ENCODE peak calls at places on chromosomes 11 and 22, in seven cellular contexts. T, U, I, E, Y, G and N are unnamed samples.

GRCh38 chr11:39668640-39669039 is 1790.8 kb downstream of the LRRC4C start:
- DNase-seq in T (no peak), U (no peak), I (no peak), E (no peak), Y (no peak), G (no peak), N (no peak)

GRCh38 chr11:108958446-108959123 is 293.7 kb downstream of the DDX10 start:
- DNase-seq in T (peak), U (peak), I (peak), E (peak), Y (no peak), G (peak), N (peak)

GRCh38 chr11:10594407-10594806 is 25.9 kb upstream of the LYVE1 start:
- DNase-seq in T (no peak), U (no peak), I (no peak), E (no peak), Y (no peak), G (peak), N (no peak)

GRCh38 chr11:67645521-67646457 is 4.7 kb downstream of the ACY3 start:
- DNase-seq in T (peak), U (no peak), I (no peak), E (no peak), Y (peak), G (no peak), N (no peak)

GRCh38 chr11:68889948-68890446 is 13.6 kb downstream of the MRPL21 start:
- DNase-seq in T (no peak), U (peak), I (no peak), E (peak), Y (peak), G (peak), N (peak)

GRCh38 chr11:115477410-115477809 is 26.8 kb downstream of the CADM1 start:
- DNase-seq in T (no peak), U (no peak), I (no peak), E (no peak), Y (no peak), G (no peak), N (no peak)

GRCh38 chr22:42114721-42115120 is 15.9 kb downstream of the CYP2D6 start:
- DNase-seq in T (peak), U (peak), I (no peak), E (peak), Y (peak), G (no peak), N (peak)

GRCh38 chr11:84437129-84438123 is 1151.3 kb upstream of the CCDC90B start:
- DNase-seq in T (peak), U (peak), I (peak), E (no peak), Y (peak), G (peak), N (no peak)

GRCh38 chr11:13008625-13009475 is at the start of gene RASSF10:
- DNase-seq in T (no peak), U (peak), I (peak), E (no peak), Y (peak), G (peak), N (no peak)

GRCh38 chr11:2799881-2800654 is 85.5 kb downstream of the CDKN1C start:
- DNase-seq in T (no peak), U (no peak), I (no peak), E (no peak), Y (no peak), G (no peak), N (no peak)

GRCh38 chr11:102047305-102047924 is at the start of gene CFAP300:
- DNase-seq in T (peak), U (peak), I (peak), E (peak), Y (peak), G (peak), N (peak)

GRCh38 chr11:44633641-44634040 is 68.2 kb downstream of the CD82 start:
- DNase-seq in T (no peak), U (no peak), I (no peak), E (no peak), Y (no peak), G (no peak), N (no peak)

GRCh38 chr11:44634401-44635281 is 69.2 kb downstream of the CD82 start:
- DNase-seq in T (no peak), U (peak), I (no peak), E (peak), Y (peak), G (peak), N (peak)

GRCh38 chr11:44631831-44632230 is 66.4 kb downstream of the CD82 start:
- DNase-seq in T (no peak), U (no peak), I (peak), E (no peak), Y (no peak), G (no peak), N (no peak)

GRCh38 chr11:44630511-44631210 is 65.2 kb downstream of the CD82 start:
- DNase-seq in T (no peak), U (no peak), I (peak), E (no peak), Y (no peak), G (no peak), N (no peak)

DNA sequence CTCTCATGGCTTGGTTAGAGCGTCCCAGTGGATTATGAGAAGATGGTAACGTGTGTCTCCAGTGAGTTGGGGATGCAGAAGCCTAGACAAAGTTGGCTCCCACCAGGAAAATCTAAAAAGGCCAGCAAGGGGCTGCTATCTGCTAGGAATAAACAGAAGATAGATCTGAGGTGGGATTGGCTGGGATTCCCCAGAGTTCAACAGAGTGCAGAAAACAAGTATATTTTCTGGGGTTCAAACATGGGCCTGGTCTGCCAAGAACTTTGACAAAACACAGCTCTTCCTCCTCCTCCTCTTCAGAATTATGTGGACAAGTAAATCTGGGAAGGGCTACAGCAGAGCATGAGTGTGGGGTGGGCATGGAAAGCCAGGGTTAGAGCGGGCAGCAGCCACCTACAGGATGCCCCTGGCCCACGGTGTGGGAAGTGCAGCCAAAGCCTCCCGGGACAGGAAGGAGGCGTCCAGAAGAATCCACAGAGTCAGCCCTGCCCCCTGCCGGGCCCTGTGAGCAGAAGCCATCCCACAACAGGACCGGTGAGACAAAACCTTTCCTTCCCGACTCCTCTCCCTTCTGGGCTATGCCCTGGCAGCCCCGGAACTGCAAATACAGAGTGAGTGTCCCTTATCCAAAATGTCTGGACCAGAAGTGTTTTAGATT is 67.1 kb downstream of the CD82 start:
- DNase-seq in T (peak), U (no peak), I (no peak), E (no peak), Y (peak), G (peak), N (peak)
- TF ChIP-seq CTCF in T (peak), U (peak), I (peak), E (peak), Y (peak), G (peak), N (peak)

GRCh38 chr11:117097567-117098268 is 510 bp downstream of the SIK3 start:
- DNase-seq in T (peak), U (peak), I (peak), E (no peak), Y (peak), G (peak), N (no peak)

GRCh38 chr11:117096140-117096972 is 1.9 kb downstream of the SIK3 start:
- DNase-seq in T (peak), U (peak), I (peak), E (peak), Y (peak), G (no peak), N (no peak)

GRCh38 chr11:117096973-117097566 is 1.2 kb downstream of the SIK3 start:
- DNase-seq in T (no peak), U (peak), I (no peak), E (no peak), Y (no peak), G (no peak), N (no peak)

GRCh38 chr11:117099681-117100080 is 1.5 kb upstream of the SIK3 start:
- DNase-seq in T (no peak), U (no peak), I (no peak), E (no peak), Y (no peak), G (no peak), N (no peak)

GRCh38 chr11:117098269-117099231 is at the start of gene SIK3:
- DNase-seq in T (peak), U (peak), I (peak), E (peak), Y (peak), G (peak), N (peak)
- TF ChIP-seq CTCF in T (peak), U (peak), I (peak), E (peak), Y (peak), G (peak), N (peak)

GRCh38 chr11:32333335-32333991 is 101.9 kb downstream of the WT1 start:
- DNase-seq in T (no peak), U (peak), I (peak), E (peak), Y (no peak), G (peak), N (peak)

GRCh38 chr11:32331792-32332191 is 103.5 kb downstream of the WT1 start:
- DNase-seq in T (no peak), U (no peak), I (peak), E (no peak), Y (no peak), G (no peak), N (no peak)

GRCh38 chr11:32332990-32333334 is 102.4 kb downstream of the WT1 start:
- DNase-seq in T (no peak), U (no peak), I (no peak), E (no peak), Y (no peak), G (no peak), N (no peak)

GRCh38 chr11:32331098-32331497 is 104.2 kb downstream of the WT1 start:
- DNase-seq in T (no peak), U (no peak), I (no peak), E (no peak), Y (no peak), G (no peak), N (no peak)

DNA sequence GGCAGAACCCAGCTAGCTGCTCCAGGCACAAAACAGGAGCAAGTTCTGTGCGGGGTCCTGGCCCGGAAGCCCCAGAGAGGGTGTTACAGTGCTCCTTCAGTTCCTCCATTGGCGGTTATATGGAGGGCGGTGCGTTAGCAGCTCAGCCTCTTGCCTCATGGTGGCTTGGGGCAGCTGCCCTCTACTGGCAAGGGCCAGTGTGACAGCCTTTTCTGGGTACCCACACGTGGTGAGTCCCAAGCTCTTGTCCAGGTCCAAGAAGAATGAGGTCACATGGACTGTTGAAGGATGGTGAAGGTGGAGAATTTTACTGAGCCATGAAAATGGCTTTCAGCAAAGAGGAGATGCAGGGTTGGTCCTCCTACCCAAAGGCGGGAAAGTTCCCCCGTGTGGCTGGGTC is 100.5 kb downstream of the WT1 start:
- DNase-seq in T (peak), U (no peak), I (no peak), E (no peak), Y (peak), G (peak), N (no peak)
- TF ChIP-seq CTCF in T (peak), U (no peak), I (peak), E (peak), Y (no peak), G (no peak), N (peak)

DNA sequence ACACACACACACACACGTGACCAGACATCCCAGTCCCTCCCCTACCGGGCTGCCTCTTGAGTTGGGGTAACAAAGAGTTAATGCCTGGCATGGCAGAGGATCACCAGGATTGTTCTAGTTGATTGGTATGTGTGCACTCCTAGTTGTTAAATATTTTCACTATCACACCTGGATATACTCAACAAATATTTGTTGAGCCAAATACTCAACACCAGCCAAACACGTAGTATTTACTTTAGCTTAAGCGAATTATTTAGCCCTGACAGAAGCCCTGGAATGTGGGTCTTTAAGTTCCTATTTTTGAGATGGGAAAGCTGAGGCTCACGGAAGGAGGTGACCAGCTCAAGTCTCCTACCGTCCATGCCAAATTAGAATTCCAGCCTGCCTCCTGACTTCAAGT is 10.5 kb downstream of the CD3E start:
- DNase-seq in T (no peak), U (no peak), I (no peak), E (no peak), Y (peak), G (no peak), N (no peak)
- TF ChIP-seq CTCF in T (no peak), U (no peak), I (no peak), E (no peak), Y (no peak), G (no peak), N (no peak)

GRCh38 chr22:49305966-49306631 is 521.6 kb downstream of the BRD1 start:
- DNase-seq in T (no peak), U (no peak), I (no peak), E (no peak), Y (no peak), G (no peak), N (no peak)

GRCh38 chr22:49307071-49307830 is 520.4 kb downstream of the BRD1 start:
- DNase-seq in T (no peak), U (no peak), I (no peak), E (no peak), Y (no peak), G (no peak), N (no peak)

GRCh38 chr22:49303781-49304461 is 523.8 kb downstream of the BRD1 start:
- DNase-seq in T (no peak), U (no peak), I (no peak), E (no peak), Y (no peak), G (no peak), N (no peak)

GRCh38 chr22:49306632-49306975 is 521.1 kb downstream of the BRD1 start:
- DNase-seq in T (no peak), U (no peak), I (no peak), E (no peak), Y (no peak), G (no peak), N (no peak)

GRCh38 chr22:49305215-49305965 is 522.3 kb downstream of the BRD1 start:
- DNase-seq in T (no peak), U (no peak), I (no peak), E (no peak), Y (peak), G (no peak), N (no peak)
- TF ChIP-seq CTCF in T (peak), U (peak), I (peak), E (peak), Y (peak), G (no peak), N (peak)

GRCh38 chr11:92527467-92527866 is 302.8 kb downstream of the FAT3 start:
- DNase-seq in T (no peak), U (no peak), I (no peak), E (peak), Y (no peak), G (no peak), N (no peak)
- TF ChIP-seq CTCF in T (no peak), U (no peak), I (no peak), E (peak), Y (no peak), G (no peak), N (peak)

GRCh38 chr22:17119481-17120202 is 1.5 kb downstream of the TMEM121B start:
- DNase-seq in T (peak), U (peak), I (no peak), E (peak), Y (no peak), G (no peak), N (no peak)
- TF ChIP-seq CTCF in T (peak), U (no peak), I (peak), E (peak), Y (no peak), G (no peak), N (peak)